ENCODE peak calls at places on chromosomes 12 and 14, in four cellular contexts. V, X, H and N are unnamed samples.

GRCh38 chr14:25993830-25994229 is 604.0 kb downstream of the NOVA1 start:
- DNase-seq in V (no peak), H (no peak), X (no peak), N (no peak)

GRCh38 chr12:130698106-130698505 is 18.0 kb downstream of the RIMBP2 start:
- DNase-seq in H (no peak), X (no peak), V (no peak), N (no peak)

GRCh38 chr12:121802843-121803698 is 738 bp upstream of the SETD1B start:
- DNase-seq in X (peak; percentile 83), V (no peak), H (peak; percentile 91), N (peak; percentile 92)

GRCh38 chr12:62194031-62194430 is 66.2 kb upstream of the USP15 start:
- DNase-seq in H (no peak), X (no peak), V (no peak), N (no peak)

GRCh38 chr14:68542346-68542745 is 250.5 kb downstream of the ZFP36L1 start:
- DNase-seq in H (no peak), V (no peak), X (no peak), N (no peak)

GRCh38 chr14:71358209-71358931 is 451.1 kb downstream of the PCNX1 start:
- DNase-seq in V (no peak), X (no peak), H (no peak), N (no peak)

GRCh38 chr14:87992349-87992719 is 648 bp downstream of the GALC start:
- DNase-seq in V (no peak), H (no peak), X (peak; percentile 19), N (no peak)

GRCh38 chr12:82425241-82425640 is 66.9 kb downstream of the METTL25 start:
- DNase-seq in X (no peak), V (no peak), H (no peak), N (no peak)